ENCODE peak calls at places on chromosomes 4 and X, in seven cellular contexts. One of them, this sample, is unnamed.
A peak's percentile ranks its signal among the peaks of the same experiment; 100 is the strongest.

GRCh38 chr4:7812191-7812860 is 127.3 kb downstream of the AFAP1 start:
- DNase-seq in GM23338: no peak
- DNase-seq in SK-N-SH: no peak
- DNase-seq in suprapubic skin: no peak
- DNase-seq in transverse colon: no peak
- DNase-seq in H1: no peak
- DNase-seq in HCT116: no peak
- DNase-seq in this sample: no peak

GRCh38 chr4:86557526-86557925 is 36.6 kb upstream of the PTPN13 start:
- DNase-seq in HCT116: no peak
- DNase-seq in SK-N-SH: no peak
- DNase-seq in H1: no peak
- DNase-seq in suprapubic skin: no peak
- DNase-seq in GM23338: no peak
- DNase-seq in transverse colon: no peak
- DNase-seq in this sample: no peak

GRCh38 chr4:40228497-40229365 is 31.9 kb downstream of the RHOH start:
- DNase-seq in suprapubic skin: no peak
- DNase-seq in HCT116: no peak
- DNase-seq in H1: no peak
- DNase-seq in GM23338: peak; percentile 74
- DNase-seq in transverse colon: no peak
- DNase-seq in SK-N-SH: no peak
- DNase-seq in this sample: no peak

GRCh38 chr4:121189811-121190210 is 25.7 kb upstream of the TNIP3 start:
- DNase-seq in transverse colon: peak; percentile 13
- DNase-seq in GM23338: no peak
- DNase-seq in H1: no peak
- DNase-seq in SK-N-SH: no peak
- DNase-seq in HCT116: no peak
- DNase-seq in suprapubic skin: no peak
- DNase-seq in this sample: no peak

GRCh38 chr4:121784401-121784800 is 16.7 kb upstream of the EXOSC9 start:
- DNase-seq in HCT116: no peak
- DNase-seq in SK-N-SH: no peak
- DNase-seq in GM23338: no peak
- DNase-seq in H1: no peak
- DNase-seq in transverse colon: no peak
- DNase-seq in suprapubic skin: no peak
- DNase-seq in this sample: no peak

GRCh38 chr4:184375027-184375426 is 99.3 kb downstream of the IRF2 start:
- DNase-seq in suprapubic skin: no peak
- DNase-seq in HCT116: no peak
- DNase-seq in SK-N-SH: no peak
- DNase-seq in H1: no peak
- DNase-seq in GM23338: no peak
- DNase-seq in transverse colon: no peak
- DNase-seq in this sample: no peak

GRCh38 chrX:129540068-129540653 is at the start of gene OCRL:
- DNase-seq in suprapubic skin: peak; percentile 78
- DNase-seq in GM23338: peak; percentile 71
- DNase-seq in HCT116: peak; percentile 34
- DNase-seq in SK-N-SH: peak; percentile 91
- DNase-seq in transverse colon: peak; percentile 71
- DNase-seq in H1: no peak
- DNase-seq in this sample: peak; percentile 68

GRCh38 chrX:48958635-48959094 is 1.3 kb upstream of the OTUD5 start:
- DNase-seq in transverse colon: peak; percentile 47
- DNase-seq in suprapubic skin: peak; percentile 73
- DNase-seq in SK-N-SH: no peak
- DNase-seq in HCT116: no peak
- DNase-seq in H1: no peak
- DNase-seq in GM23338: peak; percentile 10
- DNase-seq in this sample: peak; percentile 32

GRCh38 chrX:150363561-150364346 is 637 bp downstream of the MAMLD1 start:
- DNase-seq in HCT116: no peak
- DNase-seq in SK-N-SH: peak; percentile 69
- DNase-seq in GM23338: peak; percentile 59
- DNase-seq in suprapubic skin: no peak
- DNase-seq in transverse colon: peak; percentile 14
- DNase-seq in H1: no peak
- DNase-seq in this sample: no peak

GRCh38 chrX:15425024-15425423 is 40.8 kb upstream of the VEGFD start:
- DNase-seq in SK-N-SH: no peak
- DNase-seq in transverse colon: no peak
- DNase-seq in GM23338: no peak
- DNase-seq in HCT116: no peak
- DNase-seq in suprapubic skin: no peak
- DNase-seq in H1: no peak
- DNase-seq in this sample: no peak

GRCh38 chrX:129833153-129834004 is 10.3 kb downstream of the ZDHHC9 start:
- DNase-seq in suprapubic skin: no peak
- DNase-seq in H1: no peak
- DNase-seq in HCT116: no peak
- DNase-seq in SK-N-SH: no peak
- DNase-seq in transverse colon: no peak
- DNase-seq in GM23338: no peak
- DNase-seq in this sample: no peak

GRCh38 chr4:98778206-98778605 is 119.8 kb upstream of the TSPAN5 start:
- DNase-seq in HCT116: no peak
- DNase-seq in H1: no peak
- DNase-seq in SK-N-SH: no peak
- DNase-seq in suprapubic skin: no peak
- DNase-seq in transverse colon: no peak
- DNase-seq in GM23338: no peak
- DNase-seq in this sample: no peak

GRCh38 chrX:154714925-154715324 is 36.0 kb downstream of the GAB3 start:
- DNase-seq in H1: no peak
- DNase-seq in HCT116: peak; percentile 23
- DNase-seq in SK-N-SH: peak; percentile 63
- DNase-seq in transverse colon: peak; percentile 33
- DNase-seq in suprapubic skin: no peak
- DNase-seq in GM23338: peak; percentile 60
- DNase-seq in this sample: no peak

GRCh38 chr4:47368211-47368610 is 95.3 kb downstream of the COMMD8 start:
- DNase-seq in H1: no peak
- DNase-seq in GM23338: no peak
- DNase-seq in transverse colon: no peak
- DNase-seq in HCT116: no peak
- DNase-seq in SK-N-SH: no peak
- DNase-seq in suprapubic skin: no peak
- DNase-seq in this sample: no peak

GRCh38 chr4:47373174-47373573 is 90.3 kb downstream of the COMMD8 start:
- DNase-seq in suprapubic skin: no peak
- DNase-seq in GM23338: no peak
- DNase-seq in SK-N-SH: no peak
- DNase-seq in H1: no peak
- DNase-seq in transverse colon: no peak
- DNase-seq in HCT116: no peak
- DNase-seq in this sample: no peak

GRCh38 chr4:47373729-47374128 is 89.8 kb downstream of the COMMD8 start:
- DNase-seq in suprapubic skin: no peak
- DNase-seq in HCT116: no peak
- DNase-seq in transverse colon: no peak
- DNase-seq in SK-N-SH: no peak
- DNase-seq in GM23338: no peak
- DNase-seq in H1: no peak
- DNase-seq in this sample: no peak

GRCh38 chr4:47374477-47374876 is 89.0 kb downstream of the COMMD8 start:
- DNase-seq in transverse colon: no peak
- DNase-seq in H1: no peak
- DNase-seq in suprapubic skin: no peak
- DNase-seq in SK-N-SH: no peak
- DNase-seq in GM23338: no peak
- DNase-seq in HCT116: no peak
- DNase-seq in this sample: no peak

GRCh38 chr4:47372561-47372960 is 90.9 kb downstream of the COMMD8 start:
- DNase-seq in HCT116: no peak
- DNase-seq in SK-N-SH: peak; percentile 21
- DNase-seq in suprapubic skin: no peak
- DNase-seq in transverse colon: no peak
- DNase-seq in H1: no peak
- DNase-seq in GM23338: no peak
- DNase-seq in this sample: no peak
- TF ChIP-seq POLR2AphosphoS5 in HCT116: no peak
- TF ChIP-seq POLR2AphosphoS5 in SK-N-SH: no peak
- TF ChIP-seq POLR2AphosphoS5 in suprapubic skin: no peak
- TF ChIP-seq POLR2AphosphoS5 in transverse colon: no peak
- TF ChIP-seq POLR2AphosphoS5 in H1: no peak
- TF ChIP-seq POLR2AphosphoS5 in GM23338: no peak
- TF ChIP-seq POLR2AphosphoS5 in this sample: no peak

DNA sequence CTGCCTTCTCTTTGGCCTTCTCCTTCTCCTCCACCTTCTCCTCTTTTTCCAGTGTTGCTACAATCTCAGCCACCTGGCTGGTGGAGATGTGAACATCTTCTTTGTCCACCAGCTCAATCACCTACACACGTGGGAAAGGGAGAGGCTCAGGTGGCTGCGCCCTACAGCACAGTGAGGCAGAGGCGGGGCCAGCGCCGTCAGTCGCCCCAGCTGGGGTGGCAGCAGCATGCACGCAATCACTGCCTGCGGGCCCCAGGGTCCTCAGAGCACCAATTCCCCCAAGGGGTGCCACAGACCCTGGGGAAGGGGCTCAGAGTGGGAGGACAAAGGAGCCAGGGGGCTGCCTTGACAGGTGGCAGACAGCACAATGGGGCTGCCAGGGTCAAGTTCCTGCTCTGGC is 21.4 kb downstream of the FGFR3 start:
- DNase-seq in transverse colon: no peak
- DNase-seq in SK-N-SH: no peak
- DNase-seq in H1: no peak
- DNase-seq in suprapubic skin: no peak
- DNase-seq in HCT116: no peak
- DNase-seq in GM23338: no peak
- DNase-seq in this sample: no peak
- H3K36me3 ChIP-seq in transverse colon: no peaks in the 10 kb centered on the region
- H3K36me3 ChIP-seq in SK-N-SH: peaks cover 22% of the 10 kb centered on the region
- H3K36me3 ChIP-seq in H1: no peaks in the 10 kb centered on the region
- H3K36me3 ChIP-seq in suprapubic skin: peaks cover 71% of the 10 kb centered on the region
- H3K36me3 ChIP-seq in HCT116: peaks cover 47% of the 10 kb centered on the region
- H3K36me3 ChIP-seq in GM23338: peaks cover 11% of the 10 kb centered on the region
- H3K36me3 ChIP-seq in this sample: peaks cover 79% of the 10 kb centered on the region

GRCh38 chrX:105822138-105823091 is at the start of gene NRK:
- DNase-seq in GM23338: peak; percentile 47
- DNase-seq in suprapubic skin: no peak
- DNase-seq in H1: no peak
- DNase-seq in HCT116: no peak
- DNase-seq in transverse colon: no peak
- DNase-seq in SK-N-SH: peak; percentile 27
- DNase-seq in this sample: no peak
- H3K4me3 ChIP-seq in GM23338: peak within 1 kb of the TSS; percentile 65
- H3K4me3 ChIP-seq in suprapubic skin: peak within 1 kb of the TSS; percentile 31
- H3K4me3 ChIP-seq in H1: peak within 1 kb of the TSS; percentile 52
- H3K4me3 ChIP-seq in HCT116: no peak within 1 kb of the TSS
- H3K4me3 ChIP-seq in transverse colon: no peak within 1 kb of the TSS
- H3K4me3 ChIP-seq in SK-N-SH: no peak within 1 kb of the TSS
- H3K4me3 ChIP-seq in this sample: peak within 1 kb of the TSS; percentile 32

DNA sequence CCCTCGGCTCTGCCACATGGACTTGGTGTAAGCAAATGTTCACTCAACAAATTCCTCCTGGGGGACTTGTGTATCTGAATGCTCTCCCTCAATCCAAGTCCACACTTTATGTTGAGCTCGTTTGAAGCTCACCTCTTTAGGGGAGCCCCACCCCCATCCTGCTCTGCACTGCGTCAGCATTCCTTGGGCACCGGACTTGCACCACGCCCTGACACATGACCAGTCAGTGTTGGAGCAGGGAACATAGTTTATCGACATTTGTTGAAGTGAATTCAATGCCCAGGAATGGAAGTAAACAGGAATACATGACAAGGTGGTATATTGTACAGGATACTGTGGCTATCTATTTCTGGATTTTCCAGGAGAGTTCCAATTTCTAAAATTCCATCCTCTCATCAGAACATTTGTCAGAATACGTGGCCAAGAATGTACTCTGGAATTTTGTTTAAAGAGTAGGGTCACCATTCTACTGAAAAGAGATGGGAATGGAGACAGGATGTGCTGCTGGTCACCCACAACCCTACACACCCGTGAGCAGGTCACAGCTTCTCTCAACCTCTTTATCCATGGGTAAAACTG is 59.9 kb upstream of the LNX1 start:
- DNase-seq in HCT116: no peak
- DNase-seq in SK-N-SH: no peak
- DNase-seq in H1: no peak
- DNase-seq in suprapubic skin: peak; percentile 77
- DNase-seq in GM23338: no peak
- DNase-seq in transverse colon: peak; percentile 80
- DNase-seq in this sample: peak; percentile 84
- TF ChIP-seq POLR2AphosphoS5 in HCT116: no peak
- TF ChIP-seq POLR2AphosphoS5 in SK-N-SH: no peak
- TF ChIP-seq POLR2AphosphoS5 in H1: no peak
- TF ChIP-seq POLR2AphosphoS5 in suprapubic skin: no peak
- TF ChIP-seq POLR2AphosphoS5 in GM23338: no peak
- TF ChIP-seq POLR2AphosphoS5 in transverse colon: no peak
- TF ChIP-seq POLR2AphosphoS5 in this sample: peak; percentile 75

GRCh38 chr4:81457921-81458520 is 13.7 kb downstream of the RASGEF1B start:
- DNase-seq in HCT116: no peak
- DNase-seq in suprapubic skin: no peak
- DNase-seq in H1: no peak
- DNase-seq in GM23338: no peak
- DNase-seq in transverse colon: no peak
- DNase-seq in SK-N-SH: no peak
- DNase-seq in this sample: no peak

GRCh38 chr4:81460115-81460836 is 11.4 kb downstream of the RASGEF1B start:
- DNase-seq in HCT116: no peak
- DNase-seq in transverse colon: no peak
- DNase-seq in SK-N-SH: no peak
- DNase-seq in H1: no peak
- DNase-seq in suprapubic skin: no peak
- DNase-seq in GM23338: no peak
- DNase-seq in this sample: no peak

GRCh38 chr4:81457345-81457744 is 14.4 kb downstream of the RASGEF1B start:
- DNase-seq in SK-N-SH: no peak
- DNase-seq in GM23338: no peak
- DNase-seq in HCT116: no peak
- DNase-seq in H1: no peak
- DNase-seq in suprapubic skin: no peak
- DNase-seq in transverse colon: no peak
- DNase-seq in this sample: no peak

GRCh38 chr4:81460837-81461233 is 10.9 kb downstream of the RASGEF1B start:
- DNase-seq in transverse colon: no peak
- DNase-seq in suprapubic skin: no peak
- DNase-seq in SK-N-SH: no peak
- DNase-seq in H1: no peak
- DNase-seq in HCT116: no peak
- DNase-seq in GM23338: no peak
- DNase-seq in this sample: no peak

DNA sequence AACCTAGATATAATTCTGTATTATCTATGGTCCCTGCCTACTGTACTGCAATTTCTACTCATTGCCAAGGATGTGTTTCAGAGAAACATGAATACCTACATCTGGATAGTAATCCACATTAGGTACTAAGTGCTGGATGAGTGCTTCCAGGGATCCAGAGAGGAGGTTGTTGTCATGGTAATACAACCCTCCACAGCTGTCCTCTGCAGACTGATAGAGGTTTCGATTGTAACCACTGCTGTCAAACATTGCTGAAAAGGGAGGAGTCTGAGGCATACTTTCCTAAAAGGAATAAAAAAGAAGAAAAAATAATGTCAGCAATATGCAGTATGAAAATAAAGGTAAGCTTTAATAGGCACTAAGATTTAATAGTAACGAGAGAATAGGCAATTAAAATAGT is 12.5 kb downstream of the RASGEF1B start:
- DNase-seq in SK-N-SH: no peak
- DNase-seq in suprapubic skin: no peak
- DNase-seq in H1: no peak
- DNase-seq in HCT116: no peak
- DNase-seq in transverse colon: no peak
- DNase-seq in GM23338: no peak
- DNase-seq in this sample: no peak
- H3K36me3 ChIP-seq in SK-N-SH: no peaks in the 10 kb centered on the region
- H3K36me3 ChIP-seq in suprapubic skin: peaks cover 23% of the 10 kb centered on the region
- H3K36me3 ChIP-seq in H1: no peaks in the 10 kb centered on the region
- H3K36me3 ChIP-seq in HCT116: no peaks in the 10 kb centered on the region
- H3K36me3 ChIP-seq in transverse colon: no peaks in the 10 kb centered on the region
- H3K36me3 ChIP-seq in GM23338: no peaks in the 10 kb centered on the region
- H3K36me3 ChIP-seq in this sample: peaks cover 19% of the 10 kb centered on the region

This sample was measured in stomach.